ENCODE peak calls at places on chromosome 9, in four cellular contexts. W, G, J and S are unnamed samples.

GRCh38 chr9:69045821-69046220 is 10.3 kb downstream of the FXN start:
- DNase-seq in W (no peak), G (no peak), J (no peak), S (no peak)

GRCh38 chr9:87213948-87214347 is 266.6 kb upstream of the GAS1 start:
- DNase-seq in W (no peak), G (no peak), J (no peak), S (peak; percentile 69)

GRCh38 chr9:4117835-4118610 is 181.8 kb downstream of the GLIS3 start:
- DNase-seq in W (peak; percentile 31), G (no peak), J (peak; percentile 48), S (no peak)

GRCh38 chr9:124590886-124591641 is 83.9 kb upstream of the NR5A1 start:
- DNase-seq in W (no peak), G (no peak), J (no peak), S (no peak)

GRCh38 chr9:71819115-71819739 is 50.9 kb upstream of the CEMIP2 start:
- DNase-seq in W (peak; percentile 37), G (no peak), J (peak; percentile 19), S (peak; percentile 39)

GRCh38 chr9:115456515-115456914 is 338.6 kb upstream of the TNC start:
- DNase-seq in W (no peak), G (no peak), J (no peak), S (peak; percentile 57)

GRCh38 chr9:76713371-76713770 is 50.9 kb upstream of the PCA3 start:
- DNase-seq in W (no peak), G (no peak), J (no peak), S (no peak)

GRCh38 chr9:2337131-2337530 is 284.5 kb upstream of the VLDLR start:
- DNase-seq in W (no peak), G (no peak), J (no peak), S (no peak)

GRCh38 chr9:37787059-37787458 is 2.2 kb upstream of the EXOSC3 start:
- DNase-seq in W (no peak), G (no peak), J (no peak), S (no peak)

GRCh38 chr9:69579032-69579748 is 93.0 kb downstream of the APBA1 start:
- DNase-seq in W (no peak), G (no peak), J (no peak), S (no peak)

GRCh38 chr9:504921-505821 is 290.5 kb downstream of the DOCK8 start:
- DNase-seq in W (peak; percentile 26), G (no peak), J (peak; percentile 9), S (no peak)

GRCh38 chr9:126459546-126459945 is 132.9 kb downstream of the MVB12B start:
- DNase-seq in W (no peak), G (no peak), J (no peak), S (no peak)

GRCh38 chr9:109245300-109245897 is 75.5 kb downstream of the EPB41L4B start:
- DNase-seq in W (no peak), G (no peak), J (no peak), S (no peak)

GRCh38 chr9:114382951-114383865 is 4.6 kb downstream of the AKNA start:
- DNase-seq in W (no peak), G (no peak), J (no peak), S (peak; percentile 50)

DNA sequence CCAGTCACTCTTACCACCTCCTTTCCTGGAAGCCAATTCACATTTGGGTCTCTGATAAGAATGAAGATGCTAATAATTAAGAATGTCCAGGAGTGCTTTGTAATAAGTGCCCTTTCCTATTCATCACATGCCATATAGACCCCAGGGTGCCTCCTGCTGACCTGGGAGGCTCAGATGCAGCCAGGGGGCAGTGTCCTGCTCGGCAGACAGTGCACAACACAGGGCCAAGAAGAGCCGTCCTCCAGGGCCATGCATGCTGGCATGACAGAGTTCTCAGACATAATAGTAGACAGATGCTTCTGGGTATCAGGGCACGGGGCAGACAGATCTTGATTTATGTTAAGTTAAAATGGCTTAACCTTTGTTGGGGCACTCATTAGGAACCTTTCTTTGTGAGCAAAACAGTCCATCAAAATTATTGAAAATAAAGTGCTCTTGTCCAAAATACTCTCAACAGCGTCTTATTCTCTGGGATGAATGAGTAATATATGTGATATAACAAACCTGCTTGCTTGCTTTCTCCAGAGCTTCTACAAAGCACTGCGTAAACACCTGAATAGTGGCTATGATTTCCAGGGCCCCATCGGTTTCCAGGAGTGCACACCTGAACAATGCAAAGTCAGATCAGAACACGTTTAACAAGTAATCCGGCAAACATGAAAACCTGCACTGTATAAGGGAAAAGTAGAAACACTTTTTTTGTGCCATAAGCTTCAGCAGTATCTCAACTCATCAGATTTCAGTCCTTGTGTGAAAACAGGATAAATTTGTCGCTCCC is 192.7 kb downstream of the FANCC start:
- DNase-seq in W (peak; percentile 46), G (no peak), J (no peak), S (no peak)
- TF ChIP-seq CTCF in W (peak; percentile 27), G (peak; percentile 17), J (peak; percentile 28), S (no peak)

DNA sequence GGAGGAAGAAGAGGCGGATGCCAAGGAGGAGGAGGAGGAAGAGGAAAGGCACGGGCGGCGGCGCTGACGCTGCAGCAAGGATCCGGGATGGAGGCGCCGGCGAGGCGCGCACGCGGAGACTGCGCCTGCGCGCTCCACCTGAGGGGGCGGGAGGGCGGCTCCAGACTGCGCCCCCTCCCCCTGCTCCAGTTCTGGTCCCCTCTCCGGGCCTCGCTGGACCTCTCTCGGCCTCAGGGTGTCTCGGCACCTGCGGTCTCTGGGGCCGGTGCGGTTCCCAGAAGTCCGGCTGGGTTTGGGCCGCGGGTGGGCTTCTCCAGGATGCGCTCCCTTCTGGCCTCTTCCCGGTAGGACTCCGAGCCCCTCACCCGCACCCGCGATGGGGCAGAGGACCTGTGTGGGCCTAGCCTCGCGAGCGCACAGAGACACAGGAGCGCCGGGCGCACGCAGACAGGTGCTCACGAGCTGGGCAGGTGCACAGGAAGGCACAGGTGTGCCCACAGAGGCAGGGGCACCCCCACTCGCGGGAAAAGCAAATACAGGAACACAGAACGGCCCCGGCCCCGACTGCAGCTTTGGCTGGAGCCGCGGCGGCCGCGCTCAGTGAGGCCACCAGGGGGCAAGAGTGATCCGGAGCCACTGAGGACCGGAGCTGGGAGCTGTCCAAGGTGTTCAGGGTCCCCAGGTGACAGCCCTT is at the start of gene NPDC1:
- DNase-seq in W (peak; percentile 83), G (no peak), J (peak; percentile 91), S (peak; percentile 61)
- TF ChIP-seq ELK1 in W (no peak), G (no peak), J (no peak), S (no peak)

GRCh38 chr9:89315482-89315881 is 2.8 kb upstream of the SECISBP2 start:
- DNase-seq in W (no peak), G (no peak), J (no peak), S (no peak)

GRCh38 chr9:89317282-89317681 is 1.0 kb upstream of the SECISBP2 start:
- DNase-seq in W (no peak), G (no peak), J (no peak), S (no peak)

GRCh38 chr9:89319015-89319905 is 960 bp downstream of the SECISBP2 start:
- DNase-seq in W (no peak), G (no peak), J (no peak), S (no peak)

GRCh38 chr9:89314955-89315354 is 3.3 kb upstream of the SECISBP2 start:
- DNase-seq in W (no peak), G (no peak), J (no peak), S (no peak)

GRCh38 chr9:89318123-89319014 is at the start of gene SECISBP2:
- DNase-seq in W (peak; percentile 96), G (peak; percentile 79), J (peak; percentile 87), S (peak; percentile 97)
- TF ChIP-seq CTCF in W (peak; percentile 80), G (peak; percentile 72), J (peak; percentile 36), S (peak; percentile 88)

GRCh38 chr9:93681316-93682154 is 105.2 kb downstream of the PHF2 start:
- DNase-seq in W (no peak), G (no peak), J (no peak), S (no peak)

GRCh38 chr9:93678199-93679019 is 102.0 kb downstream of the PHF2 start:
- DNase-seq in W (no peak), G (no peak), J (no peak), S (no peak)

GRCh38 chr9:93682155-93682968 is 106.0 kb downstream of the PHF2 start:
- DNase-seq in W (peak; percentile 62), G (no peak), J (peak; percentile 79), S (peak; percentile 23)

GRCh38 chr9:93679536-93680444 is 103.4 kb downstream of the PHF2 start:
- DNase-seq in W (no peak), G (no peak), J (no peak), S (no peak)

GRCh38 chr9:93680445-93681315 is 104.3 kb downstream of the PHF2 start:
- DNase-seq in W (no peak), G (no peak), J (no peak), S (no peak)
- TF ChIP-seq ELK1 in W (no peak), G (no peak), J (no peak), S (no peak)

DNA sequence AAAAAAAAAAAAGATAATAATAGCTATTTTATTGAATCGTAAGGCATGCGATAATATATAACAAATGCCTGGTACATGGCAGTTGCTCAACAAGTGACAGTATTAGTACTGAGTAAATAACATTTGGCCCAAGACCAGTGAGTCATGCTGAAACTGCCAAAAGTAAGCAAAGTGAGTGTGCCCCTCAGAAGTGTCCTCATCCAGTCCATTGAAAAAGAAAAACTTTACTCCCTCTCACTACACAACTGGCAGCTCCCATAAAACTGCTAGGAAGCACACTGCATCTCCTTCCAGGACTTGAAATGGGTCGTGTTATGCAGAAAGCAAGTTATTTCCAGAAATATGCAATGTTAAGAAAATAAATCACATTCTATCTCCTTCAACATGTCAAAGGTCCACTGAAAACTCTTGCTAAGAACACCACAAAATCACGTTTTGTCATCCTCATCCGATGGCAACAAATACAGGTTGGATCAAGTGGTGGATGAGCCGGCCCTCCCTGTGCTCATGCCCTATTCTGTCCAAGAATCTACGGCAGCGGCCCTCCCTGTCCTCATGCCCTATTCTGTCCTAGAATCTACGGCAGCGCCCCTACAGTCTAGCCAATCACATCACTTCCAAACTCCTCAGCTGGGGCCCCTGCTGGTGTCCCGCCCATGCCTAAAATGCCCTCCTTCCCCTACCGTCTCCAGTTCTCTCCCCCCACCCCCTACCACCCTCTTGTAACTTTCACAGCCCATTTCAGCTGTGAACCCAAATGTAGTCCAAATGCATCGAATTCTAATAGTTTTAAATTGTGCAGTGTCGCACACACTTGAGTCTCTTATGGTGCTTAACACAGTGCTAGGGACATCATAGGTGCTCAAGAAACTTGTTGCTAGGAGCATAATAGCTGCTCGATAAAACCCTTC is 12.5 kb downstream of the PTCH1 start:
- DNase-seq in W (peak; percentile 59), G (no peak), J (peak; percentile 79), S (peak; percentile 72)
- TF ChIP-seq CTCF in W (no peak), G (no peak), J (peak; percentile 31), S (no peak)

GRCh38 chr9:110830495-110830894 is 161.9 kb downstream of the MUSK start:
- DNase-seq in W (no peak), G (no peak), J (no peak), S (no peak)

GRCh38 chr9:110832916-110833315 is 164.3 kb downstream of the MUSK start:
- DNase-seq in W (no peak), G (no peak), J (no peak), S (no peak)

DNA sequence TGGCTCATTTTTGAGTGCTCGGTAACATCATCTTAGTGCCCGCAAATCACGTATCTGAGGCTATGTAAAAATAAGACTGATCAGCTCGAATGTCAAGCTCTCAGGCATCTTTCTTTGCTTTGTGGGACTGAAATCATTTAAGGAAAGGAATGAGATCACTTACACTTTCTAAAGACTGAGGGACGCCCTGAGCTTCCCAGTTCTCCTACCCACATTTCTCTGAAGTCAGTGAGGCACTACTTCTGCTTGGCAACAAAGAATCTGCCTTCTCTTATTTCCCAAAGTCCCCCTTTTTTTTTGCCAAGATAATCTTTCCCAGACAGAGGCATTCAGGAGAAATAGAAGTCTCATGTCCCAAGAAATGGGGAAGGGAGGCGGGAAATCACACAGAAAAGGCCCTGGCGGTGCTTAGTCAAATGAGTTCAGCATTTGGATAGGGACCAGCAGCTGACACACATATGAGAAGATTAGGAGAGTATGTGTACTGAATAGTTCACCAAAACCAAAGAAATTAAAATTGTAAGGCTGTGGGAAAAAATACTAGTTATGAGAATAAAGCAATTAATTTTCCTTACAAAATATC is 159.6 kb downstream of the MUSK start:
- DNase-seq in W (no peak), G (no peak), J (no peak), S (peak; percentile 75)
- TF ChIP-seq ELK1 in W (no peak), G (no peak), J (no peak), S (no peak)